ENCODE peak calls at places on chromosome 7, in nine cellular contexts. B is SK-N-SH, L is keratinocyte, T is H9, A is fibroblast of lung, I is neuronal stem cell, S is astrocyte, P is trophoblast cell, R is GM12878. V is an unnamed sample.

GRCh38 chr7:147438216-147438615 is 1152.3 kb upstream of the C7orf33 start:
- DNase-seq in B (no peak), I (no peak), L (no peak), A (no peak), T (no peak), P (no peak), R (no peak), S (no peak), V (no peak)

GRCh38 chr7:47734287-47734948 is 152.5 kb upstream of the TNS3 start:
- DNase-seq in L (no peak), S (no peak), P (no peak), I (no peak), B (no peak), A (no peak), R (no peak), T (no peak), V (no peak)

GRCh38 chr7:16708980-16709379 is 44.6 kb upstream of the TSPAN13 start:
- DNase-seq in S (peak; percentile 99), T (no peak), P (peak; percentile 88), L (no peak), R (no peak), A (peak; percentile 86), B (no peak), I (no peak), V (peak; percentile 61)

GRCh38 chr7:48139461-48139860 is 31.8 kb upstream of the ABCA13 start:
- DNase-seq in I (no peak), L (no peak), A (peak; percentile 12), S (no peak), P (no peak), B (no peak), R (no peak), T (peak; percentile 62), V (no peak)

GRCh38 chr7:41125343-41125742 is 577.5 kb downstream of the INHBA start:
- DNase-seq in R (no peak), T (no peak), I (no peak), B (no peak), L (no peak), A (no peak), S (no peak), P (no peak), V (no peak)

GRCh38 chr7:19692111-19692828 is 16.6 kb downstream of the POLR1F start:
- DNase-seq in B (no peak), P (no peak), T (no peak), L (no peak), R (no peak), S (no peak), I (no peak), A (no peak), V (no peak)

GRCh38 chr7:44477955-44478354 is 12.5 kb downstream of the NUDCD3 start:
- DNase-seq in L (no peak), P (no peak), T (no peak), A (no peak), R (no peak), S (no peak), B (no peak), I (no peak), V (no peak)

GRCh38 chr7:81053623-81054022 is 134.8 kb upstream of the SEMA3C start:
- DNase-seq in I (no peak), R (no peak), A (no peak), S (peak; percentile 17), B (no peak), P (no peak), T (no peak), L (no peak), V (no peak)

GRCh38 chr7:99047526-99048077 is 96.3 kb downstream of the SMURF1 start:
- DNase-seq in L (no peak), P (no peak), B (no peak), S (no peak), A (no peak), I (no peak), T (no peak), R (no peak), V (no peak)

GRCh38 chr7:105581066-105581811 is at the start of gene EFCAB10:
- DNase-seq in S (peak; percentile 36), P (peak; percentile 64), A (peak; percentile 53), T (peak; percentile 99), R (no peak), B (peak; percentile 98), I (peak; percentile 80), L (no peak), V (peak; percentile 31)

GRCh38 chr7:46653848-46654247 is 732.8 kb upstream of the IGFBP3 start:
- DNase-seq in T (no peak), R (no peak), S (no peak), A (no peak), B (no peak), I (no peak), P (no peak), L (no peak), V (no peak)

GRCh38 chr7:69597278-69598076 is 798 bp upstream of the AUTS2 start:
- DNase-seq in T (peak; percentile 63), A (peak; percentile 11), L (no peak), I (peak; percentile 47), S (no peak), B (peak; percentile 79), R (no peak), P (peak; percentile 22), V (no peak)

GRCh38 chr7:93981480-93981874 is 22.7 kb downstream of the BET1 start:
- DNase-seq in P (no peak), B (no peak), A (no peak), S (no peak), L (no peak), I (no peak), R (no peak), T (peak; percentile 39), V (no peak)

GRCh38 chr7:157429001-157429679 is 92.3 kb downstream of the DNAJB6 start:
- DNase-seq in L (no peak), A (no peak), R (no peak), T (no peak), S (no peak), B (no peak), I (no peak), P (no peak), V (no peak)

GRCh38 chr7:131513245-131514061 is 43.0 kb downstream of the PODXL start:
- DNase-seq in B (peak; percentile 92), A (peak; percentile 72), T (peak; percentile 92), R (no peak), L (peak; percentile 59), S (peak; percentile 58), P (peak; percentile 86), I (peak; percentile 76), V (peak; percentile 64)

GRCh38 chr7:131522325-131522920 is 34.0 kb downstream of the PODXL start:
- DNase-seq in T (no peak), I (no peak), R (no peak), B (no peak), S (no peak), P (no peak), L (no peak), A (no peak), V (no peak)

GRCh38 chr7:131521651-131522163 is 34.7 kb downstream of the PODXL start:
- DNase-seq in R (no peak), I (no peak), P (no peak), B (no peak), T (peak; percentile 65), A (no peak), S (no peak), L (no peak), V (no peak)

GRCh38 chr7:131518626-131519025 is 37.8 kb downstream of the PODXL start:
- DNase-seq in T (no peak), P (no peak), I (no peak), L (no peak), B (no peak), S (no peak), R (no peak), A (no peak), V (no peak)

DNA sequence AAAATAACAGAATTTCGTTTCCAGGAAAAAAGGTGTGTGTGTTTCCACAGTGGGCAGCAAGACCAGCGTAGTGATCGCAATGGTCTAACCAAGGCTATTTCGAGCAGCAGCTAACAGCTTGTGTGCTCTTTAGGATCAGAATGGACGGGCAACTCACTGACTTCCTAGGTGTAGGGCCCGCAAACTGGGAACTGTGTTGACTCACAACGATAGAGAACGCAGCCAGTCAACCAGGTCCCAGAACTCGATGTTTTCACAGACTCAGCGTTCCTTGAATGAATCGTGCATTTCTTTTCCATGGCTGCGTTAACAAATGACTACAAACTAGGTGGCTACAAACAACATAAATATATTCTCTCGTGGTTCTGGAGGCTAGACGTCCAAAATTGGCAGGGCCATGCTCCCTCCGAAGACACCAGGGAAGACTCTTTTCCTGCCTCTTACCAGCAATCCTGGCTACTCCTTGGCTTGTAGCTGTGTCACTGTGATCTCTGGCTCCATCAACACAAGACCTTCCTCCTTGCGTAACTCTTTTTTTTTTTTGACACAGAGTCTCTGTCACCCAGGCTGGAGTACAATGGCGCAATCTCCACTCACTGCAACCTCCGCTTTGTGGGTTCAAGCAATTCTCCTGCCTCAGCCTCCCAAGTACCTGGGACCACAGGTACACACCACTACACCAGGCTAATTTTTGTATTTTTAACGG is 39.1 kb downstream of the PODXL start:
- DNase-seq in P (no peak), T (no peak), I (no peak), A (no peak), L (no peak), B (no peak), R (no peak), S (no peak), V (no peak)
- H2AFZ ChIP-seq in P (no peak overlapping the region), T (no peak overlapping the region), I (no peak overlapping the region), A (no peak overlapping the region), L (no peak overlapping the region), B (no peak overlapping the region), R (no peak overlapping the region), S (no peak overlapping the region), V (no peak overlapping the region)

GRCh38 chr7:150403376-150404171 is 24.4 kb downstream of the ZNF775 start:
- DNase-seq in B (no peak), R (no peak), S (no peak), T (peak; percentile 42), P (no peak), A (no peak), I (no peak), L (no peak), V (no peak)
- H3K9ac ChIP-seq in B (no peak overlapping the region), R (peak overlapping the region; percentile 85), S (peak overlapping the region; percentile 88), T (no peak overlapping the region), P (no peak overlapping the region), A (no peak overlapping the region), I (no peak overlapping the region), L (no peak overlapping the region), V (no peak overlapping the region)

GRCh38 chr7:18425227-18425626 is 70.3 kb upstream of the HDAC9 start:
- DNase-seq in P (no peak), R (no peak), L (no peak), T (no peak), S (no peak), A (no peak), I (no peak), B (no peak), V (no peak)
- H2AFZ ChIP-seq in P (no peak overlapping the region), R (no peak overlapping the region), L (no peak overlapping the region), T (no peak overlapping the region), S (no peak overlapping the region), A (no peak overlapping the region), I (no peak overlapping the region), B (no peak overlapping the region), V (no peak overlapping the region)

DNA sequence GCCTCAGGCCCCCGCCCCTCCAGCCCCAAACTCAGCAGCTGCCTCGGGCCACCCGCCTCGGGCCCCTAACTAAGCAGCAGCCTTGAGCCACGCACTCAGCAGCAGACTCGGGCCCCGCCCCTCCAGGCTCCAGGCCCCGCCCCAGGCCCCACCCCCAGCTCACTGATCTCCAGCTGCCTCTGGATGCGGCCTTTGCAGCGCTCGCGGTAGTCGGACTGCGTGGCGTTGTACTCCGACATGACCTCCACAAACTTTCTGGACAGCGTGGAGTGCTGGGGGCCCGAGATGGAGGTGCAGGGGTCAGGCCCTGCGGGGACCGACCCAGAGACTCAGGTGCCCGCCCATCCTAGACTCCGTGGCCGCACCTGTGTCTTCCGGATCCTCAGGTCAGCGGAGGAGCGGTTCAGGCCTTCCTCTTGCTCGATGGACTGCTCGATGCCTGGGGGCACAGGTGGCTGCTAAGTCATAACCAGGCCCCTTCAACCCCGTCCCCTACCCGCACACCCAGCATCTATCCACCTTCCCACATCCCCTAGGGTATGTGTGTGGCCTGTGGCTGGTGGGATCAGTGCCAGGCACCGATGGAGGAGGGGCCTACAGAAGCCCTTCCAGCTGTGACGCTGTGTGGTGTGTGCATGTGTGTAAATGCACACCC is 15.4 kb downstream of the STX1A start:
- DNase-seq in P (peak; percentile 80), R (no peak), I (peak; percentile 88), A (peak; percentile 65), L (no peak), B (peak; percentile 89), S (no peak), T (peak; percentile 96), V (no peak)
- H3K9ac ChIP-seq in P (no peak overlapping the region), R (no peak overlapping the region), I (peak overlapping the region; percentile 92), A (no peak overlapping the region), L (no peak overlapping the region), B (no peak overlapping the region), S (peak overlapping the region; percentile 76), T (no peak overlapping the region), V (no peak overlapping the region)

V was measured in mammary epithelial cell.